ENCODE peak calls at places on chromosomes 2 and 18, in four cellular contexts. T is uterus, Q is foreskin fibroblast, Y is cardiac fibroblast. D is an unnamed sample.

GRCh38 chr2:211086049-211086448 is 529.6 kb downstream of the CPS1 start:
- DNase-seq in T (no peak), Q (no peak), Y (no peak), D (no peak)

GRCh38 chr2:36507408-36507812 is 90.6 kb downstream of the FEZ2 start:
- DNase-seq in T (peak), Q (peak), Y (peak), D (peak)

GRCh38 chr2:68466361-68466777 is 725 bp downstream of the FBXO48 start:
- DNase-seq in T (no peak), Q (peak), Y (peak), D (peak)

GRCh38 chr2:163157411-163157810 is 318.8 kb upstream of the KCNH7 start:
- DNase-seq in T (no peak), Q (peak), Y (peak), D (peak)

GRCh38 chr2:43305537-43305936 is 79.1 kb upstream of the ZFP36L2 start:
- DNase-seq in T (peak), Q (peak), Y (peak), D (peak)

GRCh38 chr2:160256511-160256910 is 56.4 kb upstream of the ITGB6 start:
- DNase-seq in T (no peak), Q (no peak), Y (no peak), D (no peak)

GRCh38 chr2:176167398-176167797 is 10.3 kb downstream of the HOXD3 start:
- DNase-seq in T (no peak), Q (no peak), Y (no peak), D (no peak)

GRCh38 chr2:43070039-43070438 is 156.4 kb downstream of the ZFP36L2 start:
- DNase-seq in T (peak), Q (no peak), Y (peak), D (no peak)

GRCh38 chr2:68767031-68767961 is 32.7 kb downstream of the ARHGAP25 start:
- DNase-seq in T (no peak), Q (no peak), Y (no peak), D (no peak)

GRCh38 chr2:66030553-66030952 is 404.4 kb upstream of the MEIS1 start:
- DNase-seq in T (no peak), Q (peak), Y (no peak), D (no peak)

GRCh38 chr2:24123212-24124002 is at the start of the genes FAM228B and PFN4:
- DNase-seq in T (peak), Q (peak), Y (peak), D (peak)

GRCh38 chr18:3924455-3924854 is 474.5 kb downstream of the TGIF1 start:
- DNase-seq in T (no peak), Q (no peak), Y (no peak), D (peak)

GRCh38 chr2:163187119-163187518 is 348.6 kb upstream of the KCNH7 start:
- DNase-seq in T (no peak), Q (no peak), Y (no peak), D (no peak)

GRCh38 chr2:165475270-165476004 is 5.9 kb downstream of the CSRNP3 start:
- DNase-seq in T (no peak), Q (no peak), Y (no peak), D (no peak)

GRCh38 chr2:237677951-237678481 is 50.6 kb downstream of the LRRFIP1 start:
- DNase-seq in T (no peak), Q (peak), Y (peak), D (peak)

GRCh38 chr2:104864751-104865470 is 11.0 kb downstream of the POU3F3 start:
- DNase-seq in T (no peak), Q (no peak), Y (no peak), D (no peak)

GRCh38 chr18:62987035-62987830 is 271.9 kb downstream of the PHLPP1 start:
- DNase-seq in T (no peak), Q (no peak), Y (no peak), D (no peak)

GRCh38 chr2:138504546-138505239 is 3.1 kb downstream of the SPOPL start:
- DNase-seq in T (no peak), Q (no peak), Y (no peak), D (no peak)

GRCh38 chr2:112787729-112788401 is 3.6 kb upstream of the IL1A start:
- DNase-seq in T (no peak), Q (no peak), Y (no peak), D (no peak)

GRCh38 chr2:26584656-26585055 is 56.5 kb downstream of the CIB4 start:
- DNase-seq in T (no peak), Q (no peak), Y (no peak), D (no peak)

GRCh38 chr18:8489761-8490160 is 119.5 kb upstream of the RAB12 start:
- DNase-seq in T (no peak), Q (no peak), Y (no peak), D (no peak)

GRCh38 chr2:152609174-152609573 is 108.1 kb downstream of the PRPF40A start:
- DNase-seq in T (no peak), Q (no peak), Y (no peak), D (peak)

DNA sequence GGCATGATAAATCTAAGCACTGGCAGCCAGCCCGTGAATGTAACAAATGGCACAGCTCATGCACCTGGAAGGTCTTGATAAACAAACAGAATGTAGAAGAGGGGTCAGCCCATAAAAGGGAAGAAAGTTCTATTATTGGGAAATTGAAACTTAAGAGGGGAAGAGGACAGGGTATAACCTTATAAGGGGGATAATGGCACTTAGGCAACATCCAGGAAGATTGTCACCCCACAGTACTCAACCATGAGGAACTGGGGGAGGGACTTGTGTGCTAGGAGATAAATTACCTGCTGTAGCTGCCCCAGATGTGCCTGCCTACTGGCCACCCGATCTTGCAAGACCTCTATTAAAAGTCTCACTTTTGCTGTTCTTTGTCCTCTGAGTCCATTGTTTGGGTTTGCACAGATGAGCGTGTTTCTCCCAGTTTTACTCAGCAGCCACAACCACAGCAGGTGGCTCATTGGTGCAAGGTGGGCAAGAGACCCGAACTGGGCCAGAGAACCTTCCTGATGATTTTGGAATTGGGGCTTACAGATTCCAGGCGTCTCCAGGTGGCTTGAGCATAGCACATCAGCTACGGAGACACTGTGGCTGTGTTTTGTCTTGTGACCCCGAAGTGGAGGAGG is 79.0 kb upstream of the TAF1B start:
- DNase-seq in T (no peak), Q (no peak), Y (no peak), D (no peak)
- H3K4me3 ChIP-seq in T (no peak), Q (no peak), Y (no peak), D (no peak)

DNA sequence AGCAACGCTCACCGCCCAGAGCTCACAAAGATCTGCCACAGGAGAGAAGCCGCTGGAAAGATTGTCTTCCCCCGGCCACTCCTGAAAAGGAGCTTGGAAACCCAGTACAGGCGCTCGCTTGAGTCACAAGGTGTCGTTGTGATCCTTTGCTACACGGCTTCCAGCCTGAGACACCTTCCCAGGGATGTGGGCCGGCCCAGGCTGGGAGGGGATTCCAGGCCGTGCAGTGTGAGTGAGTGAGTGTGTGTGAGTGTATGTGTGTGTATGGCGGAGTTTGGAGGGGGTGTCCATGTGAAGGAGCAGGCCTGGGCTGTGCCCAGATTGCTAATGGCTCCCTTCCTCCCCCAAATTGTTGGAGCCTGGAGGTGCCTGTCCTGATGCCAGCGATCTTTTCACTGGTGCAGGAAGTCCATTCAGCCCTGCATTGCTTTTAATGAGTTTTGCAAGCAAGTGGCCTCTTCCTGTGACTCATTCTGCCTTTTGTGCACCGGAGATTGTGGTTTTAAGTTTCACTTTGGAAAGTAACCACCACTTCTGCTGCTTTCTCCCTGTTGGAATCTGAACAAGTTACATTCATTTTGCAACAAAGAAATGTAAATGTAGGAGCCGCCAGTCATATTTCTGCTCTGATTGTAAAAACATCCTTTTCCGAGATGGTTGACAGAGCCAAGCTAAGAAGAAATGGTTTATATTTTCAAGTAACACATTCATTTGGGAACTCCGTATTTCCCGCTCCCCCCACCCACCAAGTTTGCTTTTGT is 83.7 kb downstream of the LPIN1 start:
- DNase-seq in T (peak), Q (peak), Y (peak), D (peak)
- TF ChIP-seq CTCF in T (peak), Q (peak), Y (peak), D (no peak)

DNA sequence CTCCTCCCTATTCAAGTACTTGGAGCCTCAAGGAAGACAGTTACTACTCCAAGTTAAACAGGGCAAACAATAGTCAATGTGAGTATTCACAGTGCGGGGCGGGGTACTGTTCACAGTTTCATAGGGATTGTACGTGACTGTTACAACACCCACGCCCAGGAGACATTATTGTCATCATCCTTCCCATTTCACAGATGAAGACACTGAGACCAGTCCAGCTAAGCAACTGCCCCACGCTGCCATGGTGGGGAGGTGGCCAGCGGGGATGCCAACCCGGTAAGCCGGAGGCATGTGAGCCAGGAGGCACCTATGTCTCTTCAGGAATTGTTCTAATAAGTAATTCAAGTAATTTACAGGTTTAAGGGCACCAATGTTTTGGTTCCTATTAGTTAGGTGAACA is 982 bp downstream of the HJURP start:
- DNase-seq in T (no peak), Q (no peak), Y (peak), D (no peak)
- H3K4me3 ChIP-seq in T (no peak), Q (peak), Y (peak), D (peak)

DNA sequence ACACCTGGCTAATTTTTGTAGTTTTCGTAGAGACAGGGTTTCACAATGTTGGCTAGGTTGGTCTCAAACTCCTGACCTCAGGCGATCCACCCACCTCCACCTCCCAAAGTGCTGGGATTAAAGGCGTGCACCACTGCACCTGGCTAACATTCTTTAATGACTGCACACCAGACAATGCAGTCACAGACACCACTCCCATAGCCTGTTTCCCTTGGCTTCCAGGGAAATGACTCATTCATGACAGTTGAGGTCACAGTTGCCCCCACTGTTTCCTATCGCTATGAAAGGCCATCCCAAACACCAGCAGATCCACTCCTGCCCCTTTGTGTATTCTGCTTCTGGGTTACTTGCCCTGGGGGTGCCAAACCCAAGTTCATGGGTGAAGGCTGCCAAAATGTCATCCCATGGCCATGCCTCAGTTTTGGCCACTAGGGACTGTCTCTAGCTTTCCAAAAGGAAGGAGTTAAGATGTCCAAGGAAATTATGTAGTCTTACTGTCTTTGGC is 8.7 kb downstream of the CHMP1B start:
- DNase-seq in T (no peak), Q (peak), Y (peak), D (peak)
- TF ChIP-seq CTCF in T (no peak), Q (peak), Y (peak), D (peak)

GRCh38 chr2:45237850-45238542 is 228.7 kb upstream of the SIX2 start:
- DNase-seq in T (no peak), Q (peak), Y (peak), D (peak)
- H3K4me3 ChIP-seq in T (no peak), Q (no peak), Y (no peak), D (no peak)

DNA sequence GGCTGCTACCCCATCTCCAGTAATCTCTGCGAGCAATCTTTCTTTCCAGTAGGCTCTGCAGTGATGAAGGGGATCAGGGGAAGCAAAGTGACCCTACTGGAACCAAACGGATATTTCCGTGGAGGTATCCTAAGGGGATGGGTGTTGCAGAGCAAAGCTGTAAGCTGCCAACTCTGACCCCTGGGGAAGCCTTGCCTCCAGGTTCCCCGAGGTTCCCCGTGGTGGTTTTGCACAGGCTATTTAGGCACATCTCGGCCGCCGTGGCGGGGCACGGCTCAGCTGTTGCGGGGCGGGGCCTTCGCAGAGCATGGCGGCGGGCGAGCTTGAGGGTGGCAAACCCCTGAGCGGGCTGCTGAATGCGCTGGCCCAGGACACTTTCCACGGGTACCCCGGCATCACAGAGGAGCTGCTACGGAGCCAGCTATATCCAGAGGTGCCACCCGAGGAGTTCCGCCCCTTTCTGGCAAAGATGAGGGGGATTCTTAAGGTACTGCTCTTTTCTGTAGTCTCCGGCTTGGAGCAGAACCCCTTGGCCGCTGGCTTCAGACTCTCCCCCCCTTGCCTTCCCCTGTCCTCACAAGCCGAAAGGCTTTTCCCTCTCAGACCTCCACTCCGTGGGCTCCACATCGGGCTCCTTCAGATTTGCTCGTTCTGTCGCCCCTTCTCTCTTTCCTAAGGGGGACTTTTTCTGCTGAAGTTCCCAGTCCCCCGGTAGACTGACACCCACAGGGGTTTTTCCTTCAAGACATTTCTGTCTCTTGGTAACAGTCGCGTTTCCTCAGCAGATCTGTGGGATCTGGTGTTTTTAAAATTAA is at the start of gene COMMD1:
- DNase-seq in T (peak), Q (peak), Y (peak), D (peak)
- TF ChIP-seq CTCF in T (no peak), Q (no peak), Y (no peak), D (no peak)

GRCh38 chr2:142139384-142139783 is 8.6 kb upstream of the LRP1B start:
- DNase-seq in T (no peak), Q (no peak), Y (no peak), D (no peak)

GRCh38 chr2:142144547-142144946 is 13.7 kb upstream of the LRP1B start:
- DNase-seq in T (no peak), Q (no peak), Y (no peak), D (no peak)

GRCh38 chr2:142142595-142142994 is 11.8 kb upstream of the LRP1B start:
- DNase-seq in T (no peak), Q (no peak), Y (no peak), D (no peak)

GRCh38 chr2:142136571-142136970 is 5.8 kb upstream of the LRP1B start:
- DNase-seq in T (no peak), Q (peak), Y (no peak), D (no peak)

DNA sequence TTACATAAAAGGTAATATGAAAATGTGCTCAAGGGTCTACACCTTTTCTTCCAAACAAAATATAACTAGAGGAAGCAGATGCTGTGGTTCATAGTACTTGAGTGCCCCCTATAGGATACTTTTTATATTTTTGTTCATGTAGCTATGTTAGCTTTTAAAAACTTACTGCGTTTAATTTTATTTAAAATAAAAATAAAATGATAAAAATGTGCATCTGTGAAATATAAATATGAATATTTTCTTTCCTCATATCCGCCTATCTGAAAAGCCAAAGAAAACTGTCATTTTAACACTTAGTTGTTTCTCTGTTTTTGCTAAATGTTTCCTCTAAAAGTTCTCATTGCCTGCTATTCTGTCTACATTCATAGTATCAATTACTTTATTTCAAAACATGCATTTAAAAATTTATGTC is 9.6 kb upstream of the LRP1B start:
- DNase-seq in T (no peak), Q (peak), Y (peak), D (peak)
- H3K4me3 ChIP-seq in T (no peak), Q (no peak), Y (no peak), D (no peak)

DNA sequence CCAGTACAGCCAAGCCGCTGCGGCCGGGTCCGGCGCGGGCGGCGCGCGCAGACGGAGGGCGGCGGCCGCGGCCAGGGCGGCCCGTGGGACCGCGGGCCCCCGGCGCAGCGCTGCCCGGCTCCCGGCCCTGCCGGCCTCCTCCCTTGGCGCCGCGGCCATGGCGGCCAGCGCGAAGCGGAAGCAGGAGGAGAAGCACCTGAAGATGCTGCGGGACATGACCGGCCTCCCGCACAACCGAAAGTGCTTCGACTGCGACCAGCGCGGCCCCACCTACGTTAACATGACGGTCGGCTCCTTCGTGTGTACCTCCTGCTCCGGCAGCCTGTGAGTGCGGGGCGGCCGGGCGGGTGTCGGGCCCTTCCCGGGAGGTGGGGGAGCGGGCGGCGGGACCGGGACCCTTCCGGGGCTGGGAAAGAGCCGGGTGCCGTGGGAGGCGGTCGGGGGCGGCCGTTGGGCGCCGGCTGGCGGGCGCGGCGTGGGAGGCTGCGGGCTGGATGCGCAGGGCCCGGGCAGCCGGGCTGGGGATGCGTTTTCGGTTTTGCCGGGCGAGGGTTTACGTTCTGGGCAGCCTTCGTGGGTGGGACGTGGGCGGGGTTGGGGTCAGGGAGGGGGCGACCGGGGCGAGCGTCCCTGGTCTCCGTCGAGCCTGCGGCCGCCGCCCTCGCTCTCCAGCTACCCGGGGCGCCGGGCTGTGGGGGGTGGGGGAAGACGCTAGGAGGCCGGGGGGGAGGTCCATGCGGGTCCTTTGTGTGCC is 486 bp downstream of the AGFG1 start:
- DNase-seq in T (no peak), Q (no peak), Y (peak), D (no peak)
- TF ChIP-seq CTCF in T (no peak), Q (no peak), Y (no peak), D (no peak)

GRCh38 chr18:40582105-40582504 is 1372.9 kb upstream of the PIK3C3 start:
- DNase-seq in T (no peak), Q (no peak), Y (no peak), D (no peak)

GRCh38 chr18:40577255-40577654 is 1377.8 kb upstream of the PIK3C3 start:
- DNase-seq in T (no peak), Q (peak), Y (no peak), D (no peak)
- H3K4me3 ChIP-seq in T (no peak), Q (no peak), Y (no peak), D (no peak)

GRCh38 chr2:63831176-63831575 is 10.5 kb upstream of the UGP2 start:
- DNase-seq in T (no peak), Q (no peak), Y (no peak), D (no peak)
- TF ChIP-seq CTCF in T (no peak), Q (no peak), Y (no peak), D (no peak)